ENCODE peak calls at places on chromosomes 7 and 10, in seven cellular contexts. U is AG08396, Y is left kidney, M is cardiac septum, V is thoracic aorta, D is ACHN, X is Peyer's patch. O is an unnamed sample.
A peak's percentile ranks its signal among the peaks of the same experiment; 100 is the strongest.

GRCh38 chr10:110843031-110843430 is 28.7 kb upstream of the PDCD4 start:
- DNase-seq in U (no peak), Y (no peak), M (no peak), V (no peak), D (no peak), X (no peak), O (no peak)

GRCh38 chr10:35336084-35336831 is at the start of gene CCNY:
- DNase-seq in U (peak; percentile 90), Y (peak; percentile 92), M (peak; percentile 92), V (peak; percentile 40), D (peak; percentile 56), X (peak; percentile 90), O (peak; percentile 82)

GRCh38 chr10:53675201-53675600 is 902.6 kb upstream of the MBL2 start:
- DNase-seq in U (no peak), Y (no peak), M (no peak), V (no peak), D (no peak), X (no peak), O (no peak)

GRCh38 chr7:132001166-132001565 is 444.7 kb upstream of the PODXL start:
- DNase-seq in U (no peak), Y (no peak), M (no peak), V (no peak), D (no peak), X (no peak), O (no peak)

GRCh38 chr10:70442332-70442988 is 979 bp upstream of the NODAL start:
- DNase-seq in U (no peak), Y (no peak), M (no peak), V (no peak), D (no peak), X (no peak), O (no peak)

GRCh38 chr10:56785292-56785691 is 424.2 kb upstream of the ZWINT start:
- DNase-seq in U (no peak), Y (no peak), M (no peak), V (no peak), D (no peak), X (no peak), O (no peak)

GRCh38 chr7:88967432-88967831 is 171.9 kb upstream of the TEX47 start:
- DNase-seq in U (no peak), Y (no peak), M (no peak), V (no peak), D (no peak), X (no peak), O (no peak)

GRCh38 chr10:30056281-30056680 is 3.1 kb downstream of the JCAD start:
- DNase-seq in U (peak; percentile 36), Y (no peak), M (no peak), V (no peak), D (peak; percentile 22), X (no peak), O (no peak)

GRCh38 chr10:80171248-80171660 is 34.1 kb downstream of the ANXA11 start:
- DNase-seq in U (no peak), Y (no peak), M (no peak), V (no peak), D (no peak), X (peak; percentile 44), O (no peak)

GRCh38 chr7:137073571-137074325 is 205.3 kb downstream of the CHRM2 start:
- DNase-seq in U (peak; percentile 14), Y (no peak), M (no peak), V (no peak), D (no peak), X (no peak), O (no peak)

GRCh38 chr10:17561131-17561530 is 56.0 kb downstream of the HACD1 start:
- DNase-seq in U (no peak), Y (no peak), M (no peak), V (no peak), D (no peak), X (no peak), O (no peak)

GRCh38 chr10:129274928-129275474 is 192.0 kb upstream of the MGMT start:
- DNase-seq in U (no peak), Y (no peak), M (no peak), V (no peak), D (no peak), X (no peak), O (no peak)

GRCh38 chr10:1625731-1626130 is 111.6 kb downstream of the ADARB2 start:
- DNase-seq in U (no peak), Y (no peak), M (no peak), V (no peak), D (no peak), X (no peak), O (no peak)

GRCh38 chr10:86958831-86959736 is 685 bp downstream of the SNCG start:
- DNase-seq in U (peak; percentile 55), Y (peak; percentile 89), M (no peak), V (no peak), D (peak; percentile 63), X (no peak), O (no peak)

GRCh38 chr10:88382699-88383098 is 200.4 kb downstream of the RNLS start:
- DNase-seq in U (no peak), Y (no peak), M (no peak), V (no peak), D (no peak), X (no peak), O (no peak)